ENCODE peak calls at places on chromosome 1, in nine cellular contexts. One of them, this sample, is unnamed.

GRCh38 chr1:94273111-94273510 is 35.7 kb upstream of the ARHGAP29 start:
- DNase-seq in neuronal stem cell: no peak
- DNase-seq in left ventricle myocardium inferior: no peak
- DNase-seq in cardiac muscle cell: no peak
- DNase-seq in HFFc6: no peak
- DNase-seq in stimulated activated CD4-positive, alpha-beta T cell treated with anti-CD3 and anti-CD28 coated beads, Interleukin-4, amount 100 ng/mL, for 24 hours: no peak
- DNase-seq in glomerular endothelial cell: no peak
- DNase-seq in NCI-H446 treated with DMSO at 0.1 percent for 48 hours: no peak
- DNase-seq in AG20443: no peak
- DNase-seq in this sample: no peak

GRCh38 chr1:109379422-109379821 is 18.3 kb downstream of the SORT1 start:
- DNase-seq in neuronal stem cell: no peak
- DNase-seq in left ventricle myocardium inferior: no peak
- DNase-seq in cardiac muscle cell: no peak
- DNase-seq in HFFc6: no peak
- DNase-seq in stimulated activated CD4-positive, alpha-beta T cell treated with anti-CD3 and anti-CD28 coated beads, Interleukin-4, amount 100 ng/mL, for 24 hours: no peak
- DNase-seq in glomerular endothelial cell: no peak
- DNase-seq in NCI-H446 treated with DMSO at 0.1 percent for 48 hours: peak
- DNase-seq in AG20443: peak
- DNase-seq in this sample: no peak

GRCh38 chr1:21861602-21862429 is 49.8 kb downstream of the LDLRAD2 start:
- DNase-seq in neuronal stem cell: no peak
- DNase-seq in left ventricle myocardium inferior: no peak
- DNase-seq in cardiac muscle cell: no peak
- DNase-seq in HFFc6: peak
- DNase-seq in stimulated activated CD4-positive, alpha-beta T cell treated with anti-CD3 and anti-CD28 coated beads, Interleukin-4, amount 100 ng/mL, for 24 hours: no peak
- DNase-seq in glomerular endothelial cell: no peak
- DNase-seq in NCI-H446 treated with DMSO at 0.1 percent for 48 hours: no peak
- DNase-seq in AG20443: peak
- DNase-seq in this sample: no peak

GRCh38 chr1:174451408-174451807 is 3.6 kb downstream of the GPR52 start:
- DNase-seq in neuronal stem cell: no peak
- DNase-seq in left ventricle myocardium inferior: no peak
- DNase-seq in cardiac muscle cell: no peak
- DNase-seq in HFFc6: no peak
- DNase-seq in stimulated activated CD4-positive, alpha-beta T cell treated with anti-CD3 and anti-CD28 coated beads, Interleukin-4, amount 100 ng/mL, for 24 hours: no peak
- DNase-seq in glomerular endothelial cell: no peak
- DNase-seq in NCI-H446 treated with DMSO at 0.1 percent for 48 hours: no peak
- DNase-seq in AG20443: no peak
- DNase-seq in this sample: peak

GRCh38 chr1:117652421-117652820 is 46.6 kb downstream of the TENT5C start:
- DNase-seq in neuronal stem cell: no peak
- DNase-seq in left ventricle myocardium inferior: no peak
- DNase-seq in cardiac muscle cell: no peak
- DNase-seq in HFFc6: no peak
- DNase-seq in stimulated activated CD4-positive, alpha-beta T cell treated with anti-CD3 and anti-CD28 coated beads, Interleukin-4, amount 100 ng/mL, for 24 hours: no peak
- DNase-seq in glomerular endothelial cell: no peak
- DNase-seq in NCI-H446 treated with DMSO at 0.1 percent for 48 hours: no peak
- DNase-seq in AG20443: no peak
- DNase-seq in this sample: no peak

GRCh38 chr1:68919070-68919469 is 422.2 kb upstream of the DEPDC1 start:
- DNase-seq in neuronal stem cell: no peak
- DNase-seq in left ventricle myocardium inferior: no peak
- DNase-seq in cardiac muscle cell: peak
- DNase-seq in HFFc6: no peak
- DNase-seq in stimulated activated CD4-positive, alpha-beta T cell treated with anti-CD3 and anti-CD28 coated beads, Interleukin-4, amount 100 ng/mL, for 24 hours: no peak
- DNase-seq in glomerular endothelial cell: no peak
- DNase-seq in NCI-H446 treated with DMSO at 0.1 percent for 48 hours: no peak
- DNase-seq in AG20443: no peak
- DNase-seq in this sample: no peak

GRCh38 chr1:85581802-85582686 is 1.5 kb downstream of the CCN1 start:
- DNase-seq in neuronal stem cell: no peak
- DNase-seq in left ventricle myocardium inferior: peak
- DNase-seq in cardiac muscle cell: peak
- DNase-seq in HFFc6: peak
- DNase-seq in stimulated activated CD4-positive, alpha-beta T cell treated with anti-CD3 and anti-CD28 coated beads, Interleukin-4, amount 100 ng/mL, for 24 hours: no peak
- DNase-seq in glomerular endothelial cell: no peak
- DNase-seq in NCI-H446 treated with DMSO at 0.1 percent for 48 hours: no peak
- DNase-seq in AG20443: no peak
- DNase-seq in this sample: peak

GRCh38 chr1:161427733-161428516 is 60.2 kb upstream of the CFAP126 start:
- DNase-seq in neuronal stem cell: no peak
- DNase-seq in left ventricle myocardium inferior: no peak
- DNase-seq in cardiac muscle cell: peak
- DNase-seq in HFFc6: peak
- DNase-seq in stimulated activated CD4-positive, alpha-beta T cell treated with anti-CD3 and anti-CD28 coated beads, Interleukin-4, amount 100 ng/mL, for 24 hours: peak
- DNase-seq in glomerular endothelial cell: no peak
- DNase-seq in NCI-H446 treated with DMSO at 0.1 percent for 48 hours: no peak
- DNase-seq in AG20443: peak
- DNase-seq in this sample: peak

GRCh38 chr1:56501888-56502287 is 77.5 kb downstream of the PLPP3 start:
- DNase-seq in neuronal stem cell: no peak
- DNase-seq in left ventricle myocardium inferior: no peak
- DNase-seq in cardiac muscle cell: no peak
- DNase-seq in HFFc6: no peak
- DNase-seq in stimulated activated CD4-positive, alpha-beta T cell treated with anti-CD3 and anti-CD28 coated beads, Interleukin-4, amount 100 ng/mL, for 24 hours: no peak
- DNase-seq in glomerular endothelial cell: no peak
- DNase-seq in NCI-H446 treated with DMSO at 0.1 percent for 48 hours: no peak
- DNase-seq in AG20443: no peak
- DNase-seq in this sample: no peak

GRCh38 chr1:212162635-212163034 is 122.6 kb upstream of the PPP2R5A start:
- DNase-seq in neuronal stem cell: no peak
- DNase-seq in left ventricle myocardium inferior: peak
- DNase-seq in cardiac muscle cell: peak
- DNase-seq in HFFc6: peak
- DNase-seq in stimulated activated CD4-positive, alpha-beta T cell treated with anti-CD3 and anti-CD28 coated beads, Interleukin-4, amount 100 ng/mL, for 24 hours: peak
- DNase-seq in glomerular endothelial cell: no peak
- DNase-seq in NCI-H446 treated with DMSO at 0.1 percent for 48 hours: peak
- DNase-seq in AG20443: peak
- DNase-seq in this sample: no peak

GRCh38 chr1:53327183-53327941 is 508 bp downstream of the LRP8 start:
- DNase-seq in neuronal stem cell: peak
- DNase-seq in left ventricle myocardium inferior: no peak
- DNase-seq in cardiac muscle cell: peak
- DNase-seq in HFFc6: peak
- DNase-seq in stimulated activated CD4-positive, alpha-beta T cell treated with anti-CD3 and anti-CD28 coated beads, Interleukin-4, amount 100 ng/mL, for 24 hours: peak
- DNase-seq in glomerular endothelial cell: no peak
- DNase-seq in NCI-H446 treated with DMSO at 0.1 percent for 48 hours: no peak
- DNase-seq in AG20443: peak
- DNase-seq in this sample: peak

GRCh38 chr1:184593612-184594011 is 161.0 kb downstream of the EDEM3 start:
- DNase-seq in neuronal stem cell: no peak
- DNase-seq in left ventricle myocardium inferior: no peak
- DNase-seq in cardiac muscle cell: peak
- DNase-seq in HFFc6: no peak
- DNase-seq in stimulated activated CD4-positive, alpha-beta T cell treated with anti-CD3 and anti-CD28 coated beads, Interleukin-4, amount 100 ng/mL, for 24 hours: no peak
- DNase-seq in glomerular endothelial cell: no peak
- DNase-seq in NCI-H446 treated with DMSO at 0.1 percent for 48 hours: no peak
- DNase-seq in AG20443: no peak
- DNase-seq in this sample: no peak

GRCh38 chr1:72018562-72018961 is 263.8 kb downstream of the NEGR1 start:
- DNase-seq in neuronal stem cell: no peak
- DNase-seq in left ventricle myocardium inferior: no peak
- DNase-seq in cardiac muscle cell: no peak
- DNase-seq in HFFc6: no peak
- DNase-seq in stimulated activated CD4-positive, alpha-beta T cell treated with anti-CD3 and anti-CD28 coated beads, Interleukin-4, amount 100 ng/mL, for 24 hours: no peak
- DNase-seq in glomerular endothelial cell: no peak
- DNase-seq in NCI-H446 treated with DMSO at 0.1 percent for 48 hours: no peak
- DNase-seq in AG20443: no peak
- DNase-seq in this sample: peak

GRCh38 chr1:231091853-231092301 is 51.8 kb upstream of the FAM89A start:
- DNase-seq in neuronal stem cell: peak
- DNase-seq in left ventricle myocardium inferior: no peak
- DNase-seq in cardiac muscle cell: peak
- DNase-seq in HFFc6: no peak
- DNase-seq in stimulated activated CD4-positive, alpha-beta T cell treated with anti-CD3 and anti-CD28 coated beads, Interleukin-4, amount 100 ng/mL, for 24 hours: peak
- DNase-seq in glomerular endothelial cell: no peak
- DNase-seq in NCI-H446 treated with DMSO at 0.1 percent for 48 hours: no peak
- DNase-seq in AG20443: peak
- DNase-seq in this sample: peak

GRCh38 chr1:160672118-160672517 is 25.3 kb upstream of the SLAMF1 start:
- DNase-seq in neuronal stem cell: no peak
- DNase-seq in left ventricle myocardium inferior: no peak
- DNase-seq in cardiac muscle cell: no peak
- DNase-seq in HFFc6: no peak
- DNase-seq in stimulated activated CD4-positive, alpha-beta T cell treated with anti-CD3 and anti-CD28 coated beads, Interleukin-4, amount 100 ng/mL, for 24 hours: no peak
- DNase-seq in glomerular endothelial cell: no peak
- DNase-seq in NCI-H446 treated with DMSO at 0.1 percent for 48 hours: no peak
- DNase-seq in AG20443: no peak
- DNase-seq in this sample: no peak

GRCh38 chr1:1033009-1033587 is 13.2 kb downstream of the AGRN start:
- DNase-seq in neuronal stem cell: peak
- DNase-seq in left ventricle myocardium inferior: peak
- DNase-seq in cardiac muscle cell: peak
- DNase-seq in HFFc6: peak
- DNase-seq in stimulated activated CD4-positive, alpha-beta T cell treated with anti-CD3 and anti-CD28 coated beads, Interleukin-4, amount 100 ng/mL, for 24 hours: peak
- DNase-seq in glomerular endothelial cell: no peak
- DNase-seq in NCI-H446 treated with DMSO at 0.1 percent for 48 hours: peak
- DNase-seq in AG20443: peak
- DNase-seq in this sample: peak

GRCh38 chr1:65247419-65248359 is 61.7 kb upstream of the DNAJC6 start:
- DNase-seq in neuronal stem cell: no peak
- DNase-seq in left ventricle myocardium inferior: no peak
- DNase-seq in cardiac muscle cell: peak
- DNase-seq in HFFc6: peak
- DNase-seq in stimulated activated CD4-positive, alpha-beta T cell treated with anti-CD3 and anti-CD28 coated beads, Interleukin-4, amount 100 ng/mL, for 24 hours: no peak
- DNase-seq in glomerular endothelial cell: no peak
- DNase-seq in NCI-H446 treated with DMSO at 0.1 percent for 48 hours: no peak
- DNase-seq in AG20443: peak
- DNase-seq in this sample: no peak

GRCh38 chr1:98090351-98090750 is 169.5 kb upstream of the DPYD start:
- DNase-seq in neuronal stem cell: no peak
- DNase-seq in left ventricle myocardium inferior: no peak
- DNase-seq in cardiac muscle cell: no peak
- DNase-seq in HFFc6: no peak
- DNase-seq in stimulated activated CD4-positive, alpha-beta T cell treated with anti-CD3 and anti-CD28 coated beads, Interleukin-4, amount 100 ng/mL, for 24 hours: no peak
- DNase-seq in glomerular endothelial cell: no peak
- DNase-seq in NCI-H446 treated with DMSO at 0.1 percent for 48 hours: no peak
- DNase-seq in AG20443: no peak
- DNase-seq in this sample: no peak